ENCODE peak calls at places on chromosomes 3 and 15, in four cellular contexts. J is HepG2, K is HCT116, I is K562. D is an unnamed sample.

GRCh38 chr3:44117239-44117638 is 124.4 kb upstream of the TOPAZ1 start:
- DNase-seq in J (no peak), K (no peak), I (no peak), D (no peak)

GRCh38 chr3:34196914-34197313 is 398.5 kb downstream of the PDCD6IP start:
- DNase-seq in J (no peak), K (no peak), I (no peak), D (no peak)

GRCh38 chr3:14216257-14217048 is 37.8 kb downstream of the LSM3 start:
- DNase-seq in J (peak; percentile 39), K (no peak), I (no peak), D (no peak)

GRCh38 chr3:42701371-42702065 is 1.1 kb downstream of the HHATL start:
- DNase-seq in J (peak; percentile 27), K (no peak), I (peak; percentile 95), D (no peak)

GRCh38 chr3:134038716-134039115 is 9.0 kb upstream of the SLCO2A1 start:
- DNase-seq in J (no peak), K (no peak), I (no peak), D (no peak)

GRCh38 chr15:62786123-62786825 is 256.3 kb upstream of the TPM1 start:
- DNase-seq in J (no peak), K (no peak), I (no peak), D (no peak)

GRCh38 chr3:194446172-194446571 is 40.6 kb downstream of the ATP13A3 start:
- DNase-seq in J (no peak), K (no peak), I (no peak), D (no peak)

GRCh38 chr3:152243301-152243711 is 25.4 kb upstream of the MBNL1 start:
- DNase-seq in J (peak; percentile 10), K (no peak), I (peak; percentile 60), D (no peak)

GRCh38 chr3:39920271-39920670 is 110.9 kb downstream of the MYRIP start:
- DNase-seq in J (no peak), K (no peak), I (no peak), D (no peak)

GRCh38 chr3:190747566-190747965 is 114.9 kb downstream of the GMNC start:
- DNase-seq in J (no peak), K (no peak), I (no peak), D (no peak)

GRCh38 chr15:90141646-90142045 is 39.4 kb upstream of the IDH2 start:
- DNase-seq in J (no peak), K (no peak), I (peak; percentile 32), D (no peak)

GRCh38 chr3:106065831-106066230 is 197.0 kb upstream of the CBLB start:
- DNase-seq in J (no peak), K (no peak), I (no peak), D (no peak)

GRCh38 chr15:99704444-99704838 is 28.8 kb downstream of the LYSMD4 start:
- DNase-seq in J (peak; percentile 81), K (peak; percentile 78), I (peak; percentile 59), D (peak; percentile 84)

GRCh38 chr3:60048447-60048848 is 998.6 kb upstream of the CFAP20DC start:
- DNase-seq in J (no peak), K (no peak), I (no peak), D (no peak)

GRCh38 chr15:66252411-66253295 is 897 bp downstream of the MEGF11 start:
- DNase-seq in J (peak; percentile 7), K (peak; percentile 27), I (peak; percentile 68), D (no peak)

GRCh38 chr3:172034786-172035685 is 4.3 kb upstream of the FNDC3B start:
- DNase-seq in J (no peak), K (peak; percentile 37), I (peak; percentile 57), D (no peak)

GRCh38 chr3:152126260-152126659 is 142.5 kb upstream of the MBNL1 start:
- DNase-seq in J (no peak), K (no peak), I (no peak), D (no peak)

GRCh38 chr3:117534138-117534537 is 824.6 kb downstream of the TUSC7 start:
- DNase-seq in J (no peak), K (no peak), I (no peak), D (no peak)

DNA sequence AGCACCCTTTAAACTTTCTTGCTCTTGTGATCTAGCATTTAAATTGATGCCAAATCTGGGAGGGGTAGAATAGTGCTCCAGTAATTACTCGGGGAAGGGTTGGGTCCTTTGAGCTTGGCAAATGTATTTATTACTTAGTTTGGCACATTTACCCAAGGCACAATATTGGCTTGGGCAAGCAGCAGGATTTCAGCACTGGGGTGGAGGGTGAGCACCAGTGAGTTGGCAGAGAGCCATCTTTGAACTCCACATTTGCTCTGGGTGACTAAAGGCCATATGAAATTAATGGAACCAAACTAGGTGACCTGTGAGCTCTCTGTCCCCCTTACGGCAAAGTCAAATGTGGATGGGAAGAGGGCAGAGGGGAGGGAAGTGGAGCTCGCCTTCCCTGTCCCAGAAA is 185.9 kb upstream of the ONECUT1 start:
- DNase-seq in J (no peak), K (no peak), I (no peak), D (no peak)
- TF ChIP-seq REST in J (peak; percentile 73), K (no peak), I (no peak), D (no peak)

DNA sequence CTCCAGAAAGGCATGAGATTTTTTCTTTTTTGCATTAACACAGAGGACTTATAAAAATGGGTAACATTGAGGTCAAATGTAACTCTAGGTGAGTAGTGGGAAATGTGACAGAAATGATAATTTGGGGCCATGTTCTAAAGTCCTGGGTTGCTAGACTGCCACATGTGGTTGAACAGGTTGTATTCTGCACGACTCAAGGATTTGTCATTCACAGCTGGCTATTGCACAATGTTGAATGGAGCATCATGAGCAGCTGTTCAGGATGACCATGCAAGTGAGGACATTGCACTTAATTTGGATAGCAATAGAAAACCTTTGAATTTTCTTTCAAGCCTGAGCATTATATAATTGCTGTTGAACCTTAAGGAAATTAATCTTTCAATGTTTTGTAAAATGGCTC is 396.6 kb downstream of the NAALADL2 start:
- DNase-seq in J (no peak), K (no peak), I (no peak), D (no peak)
- TF ChIP-seq TCF7L2 in J (no peak), K (no peak), I (no peak), D (no peak)

GRCh38 chr3:124298951-124299350 is 307.0 kb upstream of the ROPN1 start:
- DNase-seq in J (no peak), K (no peak), I (no peak), D (no peak)
- H3K4me3 ChIP-seq in J (no peak overlapping the region), K (no peak overlapping the region), I (no peak overlapping the region), D (no peak overlapping the region)

DNA sequence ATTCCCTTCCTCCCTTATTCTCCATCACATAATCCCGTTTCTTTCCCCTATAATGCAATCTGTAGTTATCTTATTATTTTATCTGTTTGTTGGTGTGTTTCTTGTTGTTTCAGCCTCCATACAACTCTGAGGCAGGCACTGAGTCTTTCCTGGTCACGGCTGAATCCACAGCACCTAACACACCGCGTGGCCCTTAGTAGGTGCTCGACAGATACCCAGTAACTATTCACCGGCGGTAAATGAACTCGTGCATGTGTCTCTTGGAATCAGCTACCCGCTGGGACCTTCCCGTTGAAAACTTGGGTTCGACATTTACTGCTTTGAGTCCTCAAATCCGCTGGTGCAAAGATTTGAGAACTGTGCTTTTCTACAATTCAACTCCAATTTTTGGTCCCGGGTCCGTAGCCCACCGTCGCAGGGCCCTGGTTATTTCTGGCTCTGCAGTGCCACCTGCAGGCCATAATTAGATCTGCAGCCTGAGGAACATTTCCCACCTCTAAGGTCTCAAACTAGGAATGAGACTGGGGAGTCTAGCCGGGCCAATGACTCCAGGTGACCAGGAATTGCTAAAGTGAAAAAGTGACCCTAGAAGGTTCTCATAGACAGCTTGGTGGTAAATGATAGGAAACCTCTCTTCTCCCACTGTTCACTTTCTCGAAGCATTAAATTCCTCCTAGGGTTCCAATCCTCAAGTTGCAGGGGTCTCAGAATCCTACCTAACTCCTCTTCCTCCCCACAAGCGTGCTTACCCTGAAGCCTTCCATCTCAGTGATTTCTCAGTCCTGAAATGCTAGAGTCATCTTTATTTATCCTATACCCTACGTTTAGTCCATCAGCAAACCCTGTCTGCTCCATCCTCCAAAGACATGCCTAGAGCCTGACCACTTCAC is 40.0 kb upstream of the TRH start:
- DNase-seq in J (peak; percentile 23), K (peak; percentile 12), I (peak; percentile 59), D (peak; percentile 35)
- TF ChIP-seq REST in J (no peak), K (no peak), I (no peak), D (no peak)

GRCh38 chr15:31306036-31306425 is 20.6 kb upstream of the KLF13 start:
- DNase-seq in J (no peak), K (no peak), I (no peak), D (no peak)

GRCh38 chr15:31305375-31305774 is 21.3 kb upstream of the KLF13 start:
- DNase-seq in J (no peak), K (no peak), I (no peak), D (no peak)

GRCh38 chr15:31307270-31308184 is 19.1 kb upstream of the KLF13 start:
- DNase-seq in J (no peak), K (no peak), I (no peak), D (no peak)

GRCh38 chr15:31308185-31308639 is 18.4 kb upstream of the KLF13 start:
- DNase-seq in J (no peak), K (no peak), I (no peak), D (no peak)

GRCh38 chr15:31306426-31307269 is 20.0 kb upstream of the KLF13 start:
- DNase-seq in J (no peak), K (no peak), I (no peak), D (no peak)
- TF ChIP-seq TCF7L2 in J (no peak), K (no peak), I (no peak), D (no peak)

GRCh38 chr3:13019706-13020105 is 53.5 kb downstream of the IQSEC1 start:
- DNase-seq in J (no peak), K (no peak), I (no peak), D (no peak)

GRCh38 chr3:13018039-13018431 is 55.2 kb downstream of the IQSEC1 start:
- DNase-seq in J (no peak), K (no peak), I (no peak), D (no peak)

GRCh38 chr3:13017361-13018038 is 55.7 kb downstream of the IQSEC1 start:
- DNase-seq in J (no peak), K (no peak), I (no peak), D (no peak)

GRCh38 chr3:13019243-13019701 is 54.0 kb downstream of the IQSEC1 start:
- DNase-seq in J (no peak), K (no peak), I (peak; percentile 82), D (no peak)

GRCh38 chr3:13018561-13019242 is 54.5 kb downstream of the IQSEC1 start:
- DNase-seq in J (no peak), K (no peak), I (no peak), D (no peak)
- H3K4me3 ChIP-seq in J (no peak overlapping the region), K (no peak overlapping the region), I (no peak overlapping the region), D (no peak overlapping the region)

D was measured in Panc1.